ENCODE peak calls at places on chromosomes 2 and 18, in ten cellular contexts. One of them, this sample, is unnamed.

GRCh38 chr2:21356857-21357255 is 233.1 kb downstream of the TDRD15 start:
- DNase-seq in CD8-positive, alpha-beta T cell: no peak
- DNase-seq in spleen: no peak
- DNase-seq in PC-9: no peak
- DNase-seq in ovary: no peak
- DNase-seq in A549: no peak
- DNase-seq in A673: no peak
- DNase-seq in fibroblast of lung: no peak
- DNase-seq in colonic mucosa: no peak
- DNase-seq in adrenal gland: no peak
- DNase-seq in this sample: no peak

GRCh38 chr2:128715360-128715759 is 396.7 kb upstream of the HS6ST1 start:
- DNase-seq in CD8-positive, alpha-beta T cell: no peak
- DNase-seq in spleen: no peak
- DNase-seq in PC-9: no peak
- DNase-seq in ovary: no peak
- DNase-seq in A549: no peak
- DNase-seq in A673: no peak
- DNase-seq in fibroblast of lung: no peak
- DNase-seq in colonic mucosa: peak; percentile 6
- DNase-seq in adrenal gland: no peak
- DNase-seq in this sample: no peak

GRCh38 chr2:203498161-203498560 is 36.9 kb downstream of the RAPH1 start:
- DNase-seq in CD8-positive, alpha-beta T cell: no peak
- DNase-seq in spleen: no peak
- DNase-seq in PC-9: peak; percentile 58
- DNase-seq in ovary: no peak
- DNase-seq in A549: peak; percentile 74
- DNase-seq in A673: peak; percentile 52
- DNase-seq in fibroblast of lung: peak; percentile 89
- DNase-seq in colonic mucosa: no peak
- DNase-seq in adrenal gland: no peak
- DNase-seq in this sample: no peak

GRCh38 chr2:187509667-187510417 is 44.4 kb downstream of the TFPI start:
- DNase-seq in CD8-positive, alpha-beta T cell: no peak
- DNase-seq in spleen: no peak
- DNase-seq in PC-9: no peak
- DNase-seq in ovary: no peak
- DNase-seq in A549: no peak
- DNase-seq in A673: no peak
- DNase-seq in fibroblast of lung: no peak
- DNase-seq in colonic mucosa: no peak
- DNase-seq in adrenal gland: no peak
- DNase-seq in this sample: no peak

GRCh38 chr2:128820427-128820826 is 501.8 kb upstream of the HS6ST1 start:
- DNase-seq in CD8-positive, alpha-beta T cell: no peak
- DNase-seq in spleen: no peak
- DNase-seq in PC-9: no peak
- DNase-seq in ovary: no peak
- DNase-seq in A549: no peak
- DNase-seq in A673: no peak
- DNase-seq in fibroblast of lung: no peak
- DNase-seq in colonic mucosa: no peak
- DNase-seq in adrenal gland: no peak
- DNase-seq in this sample: no peak

GRCh38 chr18:22465859-22466602 is 48.3 kb upstream of the CTAGE1 start:
- DNase-seq in CD8-positive, alpha-beta T cell: peak; percentile 41
- DNase-seq in spleen: no peak
- DNase-seq in PC-9: peak; percentile 91
- DNase-seq in ovary: no peak
- DNase-seq in A549: peak; percentile 91
- DNase-seq in A673: peak; percentile 17
- DNase-seq in fibroblast of lung: peak; percentile 95
- DNase-seq in colonic mucosa: no peak
- DNase-seq in adrenal gland: peak; percentile 53
- DNase-seq in this sample: no peak

GRCh38 chr2:227939271-227940027 is 68.0 kb downstream of the DAW1 start:
- DNase-seq in CD8-positive, alpha-beta T cell: no peak
- DNase-seq in spleen: no peak
- DNase-seq in PC-9: no peak
- DNase-seq in ovary: peak; percentile 15
- DNase-seq in A549: peak; percentile 62
- DNase-seq in A673: peak; percentile 95
- DNase-seq in fibroblast of lung: peak; percentile 56
- DNase-seq in colonic mucosa: no peak
- DNase-seq in adrenal gland: no peak
- DNase-seq in this sample: no peak

GRCh38 chr2:181784556-181784955 is 104.2 kb upstream of the NEUROD1 start:
- DNase-seq in CD8-positive, alpha-beta T cell: no peak
- DNase-seq in spleen: no peak
- DNase-seq in PC-9: peak; percentile 79
- DNase-seq in ovary: no peak
- DNase-seq in A549: peak; percentile 65
- DNase-seq in A673: no peak
- DNase-seq in fibroblast of lung: peak; percentile 34
- DNase-seq in colonic mucosa: no peak
- DNase-seq in adrenal gland: no peak
- DNase-seq in this sample: no peak

GRCh38 chr2:44972771-44973535 is 31.5 kb downstream of the SIX3 start:
- DNase-seq in CD8-positive, alpha-beta T cell: no peak
- DNase-seq in spleen: no peak
- DNase-seq in PC-9: no peak
- DNase-seq in ovary: no peak
- DNase-seq in A549: no peak
- DNase-seq in A673: no peak
- DNase-seq in fibroblast of lung: no peak
- DNase-seq in colonic mucosa: no peak
- DNase-seq in adrenal gland: no peak
- DNase-seq in this sample: no peak

GRCh38 chr2:61235716-61236115 is 73.7 kb downstream of the C2orf74 start:
- DNase-seq in CD8-positive, alpha-beta T cell: no peak
- DNase-seq in spleen: no peak
- DNase-seq in PC-9: no peak
- DNase-seq in ovary: no peak
- DNase-seq in A549: no peak
- DNase-seq in A673: no peak
- DNase-seq in fibroblast of lung: no peak
- DNase-seq in colonic mucosa: no peak
- DNase-seq in adrenal gland: no peak
- DNase-seq in this sample: no peak

GRCh38 chr18:45777393-45777792 is 48.1 kb upstream of the SIGLEC15 start:
- DNase-seq in CD8-positive, alpha-beta T cell: no peak
- DNase-seq in spleen: no peak
- DNase-seq in PC-9: no peak
- DNase-seq in ovary: no peak
- DNase-seq in A549: no peak
- DNase-seq in A673: no peak
- DNase-seq in fibroblast of lung: peak; percentile 73
- DNase-seq in colonic mucosa: no peak
- DNase-seq in adrenal gland: no peak
- DNase-seq in this sample: no peak

GRCh38 chr2:99365661-99366060 is 28.5 kb downstream of the EIF5B start:
- DNase-seq in CD8-positive, alpha-beta T cell: no peak
- DNase-seq in spleen: no peak
- DNase-seq in PC-9: no peak
- DNase-seq in ovary: no peak
- DNase-seq in A549: no peak
- DNase-seq in A673: no peak
- DNase-seq in fibroblast of lung: no peak
- DNase-seq in colonic mucosa: no peak
- DNase-seq in adrenal gland: no peak
- DNase-seq in this sample: no peak

GRCh38 chr2:109355192-109355843 is 226.3 kb downstream of the SH3RF3 start:
- DNase-seq in CD8-positive, alpha-beta T cell: no peak
- DNase-seq in spleen: no peak
- DNase-seq in PC-9: no peak
- DNase-seq in ovary: no peak
- DNase-seq in A549: no peak
- DNase-seq in A673: no peak
- DNase-seq in fibroblast of lung: no peak
- DNase-seq in colonic mucosa: no peak
- DNase-seq in adrenal gland: no peak
- DNase-seq in this sample: no peak

GRCh38 chr2:150274108-150274507 is 213.4 kb downstream of the RND3 start:
- DNase-seq in CD8-positive, alpha-beta T cell: no peak
- DNase-seq in spleen: no peak
- DNase-seq in PC-9: no peak
- DNase-seq in ovary: no peak
- DNase-seq in A549: no peak
- DNase-seq in A673: no peak
- DNase-seq in fibroblast of lung: no peak
- DNase-seq in colonic mucosa: no peak
- DNase-seq in adrenal gland: no peak
- DNase-seq in this sample: no peak

GRCh38 chr2:205462681-205463345 is 219.5 kb upstream of the NRP2 start:
- DNase-seq in CD8-positive, alpha-beta T cell: no peak
- DNase-seq in spleen: no peak
- DNase-seq in PC-9: no peak
- DNase-seq in ovary: no peak
- DNase-seq in A549: no peak
- DNase-seq in A673: no peak
- DNase-seq in fibroblast of lung: no peak
- DNase-seq in colonic mucosa: no peak
- DNase-seq in adrenal gland: no peak
- DNase-seq in this sample: no peak

GRCh38 chr2:10260130-10260529 is 42.6 kb upstream of the HPCAL1 start:
- DNase-seq in CD8-positive, alpha-beta T cell: no peak
- DNase-seq in spleen: no peak
- DNase-seq in PC-9: no peak
- DNase-seq in ovary: no peak
- DNase-seq in A549: no peak
- DNase-seq in A673: no peak
- DNase-seq in fibroblast of lung: peak; percentile 23
- DNase-seq in colonic mucosa: peak; percentile 86
- DNase-seq in adrenal gland: no peak
- DNase-seq in this sample: peak; percentile 40

GRCh38 chr2:51706220-51706619 is 674.3 kb upstream of the NRXN1 start:
- DNase-seq in CD8-positive, alpha-beta T cell: no peak
- DNase-seq in spleen: no peak
- DNase-seq in PC-9: no peak
- DNase-seq in ovary: no peak
- DNase-seq in A549: no peak
- DNase-seq in A673: no peak
- DNase-seq in fibroblast of lung: no peak
- DNase-seq in colonic mucosa: no peak
- DNase-seq in adrenal gland: no peak
- DNase-seq in this sample: no peak

GRCh38 chr2:127045792-127046501 is 61.0 kb downstream of the BIN1 start:
- DNase-seq in CD8-positive, alpha-beta T cell: no peak
- DNase-seq in spleen: peak; percentile 75
- DNase-seq in PC-9: no peak
- DNase-seq in ovary: no peak
- DNase-seq in A549: no peak
- DNase-seq in A673: no peak
- DNase-seq in fibroblast of lung: no peak
- DNase-seq in colonic mucosa: peak; percentile 16
- DNase-seq in adrenal gland: peak; percentile 15
- DNase-seq in this sample: peak; percentile 74

GRCh38 chr2:180823546-180824141 is 156.8 kb upstream of the UBE2E3 start:
- DNase-seq in CD8-positive, alpha-beta T cell: no peak
- DNase-seq in spleen: no peak
- DNase-seq in PC-9: no peak
- DNase-seq in ovary: no peak
- DNase-seq in A549: no peak
- DNase-seq in A673: no peak
- DNase-seq in fibroblast of lung: peak; percentile 49
- DNase-seq in colonic mucosa: no peak
- DNase-seq in adrenal gland: no peak
- DNase-seq in this sample: no peak

GRCh38 chr18:55501594-55502345 is 86.2 kb downstream of the TCF4 start:
- DNase-seq in CD8-positive, alpha-beta T cell: no peak
- DNase-seq in spleen: no peak
- DNase-seq in PC-9: no peak
- DNase-seq in ovary: no peak
- DNase-seq in A549: no peak
- DNase-seq in A673: peak; percentile 79
- DNase-seq in fibroblast of lung: peak; percentile 34
- DNase-seq in colonic mucosa: no peak
- DNase-seq in adrenal gland: no peak
- DNase-seq in this sample: no peak
- H3K4me1 ChIP-seq in CD8-positive, alpha-beta T cell: no peaks in the 10 kb centered on the region
- H3K4me1 ChIP-seq in spleen: peaks cover 15% of the 10 kb centered on the region
- H3K4me1 ChIP-seq in PC-9: no peaks in the 10 kb centered on the region
- H3K4me1 ChIP-seq in ovary: peaks cover 5% of the 10 kb centered on the region
- H3K4me1 ChIP-seq in A549: peaks cover 4% of the 10 kb centered on the region
- H3K4me1 ChIP-seq in A673: peaks cover 63% of the 10 kb centered on the region
- H3K4me1 ChIP-seq in fibroblast of lung: peaks cover 6% of the 10 kb centered on the region
- H3K4me1 ChIP-seq in colonic mucosa: no peaks in the 10 kb centered on the region
- H3K4me1 ChIP-seq in adrenal gland: no peaks in the 10 kb centered on the region
- H3K4me1 ChIP-seq in this sample: no peaks in the 10 kb centered on the region

GRCh38 chr18:35026407-35027061 is 14.7 kb upstream of the MAPRE2 start:
- DNase-seq in CD8-positive, alpha-beta T cell: no peak
- DNase-seq in spleen: no peak
- DNase-seq in PC-9: no peak
- DNase-seq in ovary: no peak
- DNase-seq in A549: no peak
- DNase-seq in A673: no peak
- DNase-seq in fibroblast of lung: no peak
- DNase-seq in colonic mucosa: no peak
- DNase-seq in adrenal gland: no peak
- DNase-seq in this sample: no peak
- TF ChIP-seq CTCF in CD8-positive, alpha-beta T cell: peak; percentile 61
- TF ChIP-seq CTCF in spleen: no peak
- TF ChIP-seq CTCF in PC-9: no peak
- TF ChIP-seq CTCF in ovary: no peak
- TF ChIP-seq CTCF in A549: no peak
- TF ChIP-seq CTCF in A673: peak; percentile 12
- TF ChIP-seq CTCF in fibroblast of lung: no peak
- TF ChIP-seq CTCF in colonic mucosa: no peak
- TF ChIP-seq CTCF in adrenal gland: no peak
- TF ChIP-seq CTCF in this sample: no peak

GRCh38 chr2:176157499-176158305 is 595 bp downstream of the HOXD3 start:
- DNase-seq in CD8-positive, alpha-beta T cell: no peak
- DNase-seq in spleen: no peak
- DNase-seq in PC-9: no peak
- DNase-seq in ovary: peak; percentile 16
- DNase-seq in A549: peak; percentile 4
- DNase-seq in A673: peak; percentile 70
- DNase-seq in fibroblast of lung: no peak
- DNase-seq in colonic mucosa: peak; percentile 76
- DNase-seq in adrenal gland: no peak
- DNase-seq in this sample: peak; percentile 81
- H3K9me3 ChIP-seq in CD8-positive, alpha-beta T cell: no peaks in the 10 kb centered on the region
- H3K9me3 ChIP-seq in spleen: no peaks in the 10 kb centered on the region
- H3K9me3 ChIP-seq in PC-9: no peaks in the 10 kb centered on the region
- H3K9me3 ChIP-seq in ovary: no peaks in the 10 kb centered on the region
- H3K9me3 ChIP-seq in A549: no peaks in the 10 kb centered on the region
- H3K9me3 ChIP-seq in A673: no peaks in the 10 kb centered on the region
- H3K9me3 ChIP-seq in fibroblast of lung: no peaks in the 10 kb centered on the region
- H3K9me3 ChIP-seq in colonic mucosa: no peaks in the 10 kb centered on the region
- H3K9me3 ChIP-seq in adrenal gland: no peaks in the 10 kb centered on the region
- H3K9me3 ChIP-seq in this sample: no peaks in the 10 kb centered on the region

DNA sequence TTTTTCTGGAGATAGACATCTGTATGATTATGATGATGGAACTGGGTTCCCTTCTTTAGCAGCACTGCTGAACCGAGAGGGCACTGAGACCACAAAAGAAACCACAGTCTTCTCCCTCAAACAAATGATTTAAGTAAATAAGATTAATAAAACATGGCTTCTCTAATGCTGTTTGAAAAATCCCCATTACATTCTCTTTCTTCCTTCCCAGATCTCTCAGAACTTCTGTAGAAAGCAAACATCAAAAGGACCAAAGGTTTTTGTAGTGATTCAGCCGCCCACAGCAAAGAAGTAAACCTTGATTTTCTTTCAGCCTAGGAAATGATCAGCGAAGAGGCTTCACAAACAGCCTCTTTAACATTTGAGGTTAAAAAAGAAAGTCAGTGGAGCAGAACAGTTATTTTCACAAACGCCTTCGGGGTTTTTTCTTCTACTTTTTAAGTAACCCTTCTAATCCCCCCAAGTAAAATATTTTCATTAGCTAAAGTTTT is 89.4 kb downstream of the UPP2 start:
- DNase-seq in CD8-positive, alpha-beta T cell: no peak
- DNase-seq in spleen: no peak
- DNase-seq in PC-9: no peak
- DNase-seq in ovary: no peak
- DNase-seq in A549: no peak
- DNase-seq in A673: no peak
- DNase-seq in fibroblast of lung: no peak
- DNase-seq in colonic mucosa: no peak
- DNase-seq in adrenal gland: no peak
- DNase-seq in this sample: no peak
- H3K4me1 ChIP-seq in CD8-positive, alpha-beta T cell: peaks cover 22% of the 10 kb centered on the region
- H3K4me1 ChIP-seq in spleen: peaks cover 24% of the 10 kb centered on the region
- H3K4me1 ChIP-seq in PC-9: no peaks in the 10 kb centered on the region
- H3K4me1 ChIP-seq in ovary: no peaks in the 10 kb centered on the region
- H3K4me1 ChIP-seq in A549: no peaks in the 10 kb centered on the region
- H3K4me1 ChIP-seq in A673: peaks cover 25% of the 10 kb centered on the region
- H3K4me1 ChIP-seq in fibroblast of lung: no peaks in the 10 kb centered on the region
- H3K4me1 ChIP-seq in colonic mucosa: peaks cover 5% of the 10 kb centered on the region
- H3K4me1 ChIP-seq in adrenal gland: peaks cover 10% of the 10 kb centered on the region
- H3K4me1 ChIP-seq in this sample: peaks cover 8% of the 10 kb centered on the region

This sample was measured in kidney.